ENCODE peak calls at places on chromosome 15, in nine cellular contexts. T is dorsolateral prefrontal cortex, E is neural progenitor cell, M is PC-9, N is tibial nerve, C is spleen, S is sigmoid colon, D is psoas muscle, Z is WERI-Rb-1. J is an unnamed sample.

GRCh38 chr15:27797765-27798164 is 301.4 kb downstream of the OCA2 start:
- DNase-seq in T (no peak), E (no peak), M (no peak), N (no peak), C (no peak), S (no peak), D (peak; percentile 43), Z (no peak), J (peak; percentile 96)

GRCh38 chr15:43934480-43934879 is 107.7 kb downstream of the WDR76 start:
- DNase-seq in T (no peak), E (no peak), M (no peak), N (no peak), C (no peak), S (no peak), D (no peak), Z (no peak), J (no peak)

GRCh38 chr15:43190178-43190577 is 5.0 kb downstream of the CCNDBP1 start:
- DNase-seq in T (no peak), E (no peak), M (no peak), N (no peak), C (no peak), S (no peak), D (peak; percentile 70), Z (no peak), J (peak; percentile 56)

GRCh38 chr15:29449136-29449535 is 179.5 kb upstream of the NSMCE3 start:
- DNase-seq in T (no peak), E (peak; percentile 65), M (no peak), N (no peak), C (no peak), S (no peak), D (no peak), Z (no peak), J (no peak)

GRCh38 chr15:93048759-93049161 is 40.3 kb downstream of the RGMA start:
- DNase-seq in T (peak; percentile 58), E (no peak), M (peak; percentile 43), N (no peak), C (no peak), S (peak; percentile 93), D (no peak), Z (no peak), J (peak; percentile 65)

GRCh38 chr15:55250392-55250791 is 39.2 kb downstream of the RAB27A start:
- DNase-seq in T (no peak), E (no peak), M (no peak), N (no peak), C (no peak), S (no peak), D (no peak), Z (no peak), J (no peak)

GRCh38 chr15:62886431-62887071 is 156.0 kb upstream of the TPM1 start:
- DNase-seq in T (no peak), E (peak; percentile 69), M (no peak), N (no peak), C (no peak), S (no peak), D (no peak), Z (no peak), J (no peak)

GRCh38 chr15:94168250-94168649 is 63.1 kb upstream of the MCTP2 start:
- DNase-seq in T (no peak), E (peak; percentile 11), M (no peak), N (no peak), C (no peak), S (no peak), D (no peak), Z (no peak), J (no peak)

GRCh38 chr15:81968691-81969090 is 77.1 kb downstream of the MEX3B start:
- DNase-seq in T (no peak), E (no peak), M (no peak), N (no peak), C (no peak), S (no peak), D (no peak), Z (no peak), J (no peak)

GRCh38 chr15:29616512-29616911 is 205.8 kb downstream of the TJP1 start:
- DNase-seq in T (no peak), E (no peak), M (no peak), N (no peak), C (no peak), S (no peak), D (no peak), Z (no peak), J (no peak)

DNA sequence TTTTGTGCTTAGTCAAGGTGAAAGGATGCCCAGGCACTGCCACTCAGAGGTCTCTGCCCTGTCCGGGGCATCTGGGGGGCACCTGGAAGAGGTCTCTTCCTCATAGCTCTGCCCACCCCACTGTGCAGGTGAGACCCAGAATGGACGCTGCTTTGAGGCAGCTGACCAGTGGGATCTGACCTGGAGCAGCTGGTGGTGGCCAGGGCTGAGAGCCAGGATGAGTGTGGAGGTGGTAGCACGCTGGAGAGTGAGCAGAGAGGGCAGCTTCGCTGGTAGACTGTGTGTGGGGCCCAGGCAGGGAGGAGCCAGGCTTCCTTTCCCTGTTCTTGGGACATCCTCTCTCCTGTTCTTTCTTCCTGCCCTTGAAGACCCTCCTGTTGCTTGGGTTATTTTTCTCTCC is 32.2 kb upstream of the PLA2G4E start:
- DNase-seq in T (no peak), E (no peak), M (no peak), N (no peak), C (no peak), S (no peak), D (no peak), Z (no peak), J (peak; percentile 64)
- H3K27ac ChIP-seq in T (no peak overlapping the region), E (no peak overlapping the region), M (no peak overlapping the region), N (no peak overlapping the region), C (no peak overlapping the region), S (no peak overlapping the region), D (peak overlapping the region; percentile 51), Z (no peak overlapping the region), J (peak overlapping the region; percentile 87)

GRCh38 chr15:65423977-65424679 is 1.4 kb upstream of the IGDCC4 start:
- DNase-seq in T (no peak), E (no peak), M (no peak), N (no peak), C (no peak), S (peak; percentile 27), D (no peak), Z (no peak), J (no peak)

GRCh38 chr15:65423150-65423976 is 616 bp upstream of the IGDCC4 start:
- DNase-seq in T (no peak), E (peak; percentile 43), M (no peak), N (no peak), C (no peak), S (peak; percentile 45), D (no peak), Z (peak; percentile 36), J (no peak)

GRCh38 chr15:65420975-65421359 is 1.8 kb downstream of the IGDCC4 start:
- DNase-seq in T (no peak), E (no peak), M (no peak), N (no peak), C (no peak), S (peak; percentile 56), D (no peak), Z (no peak), J (no peak)

GRCh38 chr15:65418596-65418995 is 4.2 kb downstream of the IGDCC4 start:
- DNase-seq in T (no peak), E (no peak), M (no peak), N (no peak), C (no peak), S (no peak), D (no peak), Z (no peak), J (no peak)

GRCh38 chr15:65421360-65422215 is 1.2 kb downstream of the IGDCC4 start:
- DNase-seq in T (peak; percentile 47), E (peak; percentile 99), M (no peak), N (no peak), C (no peak), S (peak; percentile 66), D (peak; percentile 85), Z (peak; percentile 99), J (peak; percentile 57)
- H3K27ac ChIP-seq in T (no peak overlapping the region), E (peak overlapping the region; percentile 92), M (no peak overlapping the region), N (no peak overlapping the region), C (no peak overlapping the region), S (peak overlapping the region; percentile 34), D (peak overlapping the region; percentile 90), Z (peak overlapping the region; percentile 98), J (no peak overlapping the region)

GRCh38 chr15:89002830-89003229 is 85.4 kb upstream of the ABHD2 start:
- DNase-seq in T (no peak), E (no peak), M (no peak), N (no peak), C (no peak), S (no peak), D (no peak), Z (no peak), J (no peak)

GRCh38 chr15:88998980-88999713 is 86.0 kb upstream of the MFGE8 start:
- DNase-seq in T (no peak), E (peak; percentile 55), M (no peak), N (no peak), C (no peak), S (no peak), D (no peak), Z (no peak), J (no peak)

GRCh38 chr15:89004726-89005030 is 83.6 kb upstream of the ABHD2 start:
- DNase-seq in T (no peak), E (no peak), M (no peak), N (no peak), C (no peak), S (no peak), D (no peak), Z (no peak), J (no peak)

GRCh38 chr15:89003865-89004725 is 84.2 kb upstream of the ABHD2 start:
- DNase-seq in T (no peak), E (peak; percentile 78), M (no peak), N (no peak), C (no peak), S (no peak), D (peak; percentile 69), Z (peak; percentile 72), J (peak; percentile 7)

DNA sequence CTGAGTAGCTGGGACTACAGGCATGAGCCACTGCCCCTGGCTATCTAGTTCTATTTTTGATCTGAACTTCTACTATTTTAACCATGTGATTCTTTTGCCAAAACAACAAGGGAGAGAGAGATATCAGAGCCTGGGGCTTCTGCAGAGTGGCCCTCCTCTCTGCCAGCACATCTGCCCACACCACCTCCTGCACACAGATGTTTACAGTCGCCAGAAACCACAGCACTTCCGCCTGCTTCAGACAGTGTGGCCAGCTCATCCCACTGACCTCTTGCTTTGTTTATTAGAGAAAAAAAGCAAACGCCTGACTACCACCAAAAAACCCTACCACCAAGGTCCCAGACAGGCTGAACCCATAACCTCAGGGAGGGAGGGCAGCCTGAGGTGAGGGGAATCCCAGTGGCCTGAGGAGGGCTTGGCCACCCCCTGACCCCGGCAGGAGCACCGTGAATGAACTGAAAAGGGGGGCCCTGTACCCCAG is 85.9 kb upstream of the ABHD2 start:
- DNase-seq in T (no peak), E (no peak), M (no peak), N (no peak), C (no peak), S (no peak), D (no peak), Z (no peak), J (no peak)
- H3K27ac ChIP-seq in T (no peak overlapping the region), E (no peak overlapping the region), M (no peak overlapping the region), N (no peak overlapping the region), C (no peak overlapping the region), S (no peak overlapping the region), D (no peak overlapping the region), Z (no peak overlapping the region), J (no peak overlapping the region)

DNA sequence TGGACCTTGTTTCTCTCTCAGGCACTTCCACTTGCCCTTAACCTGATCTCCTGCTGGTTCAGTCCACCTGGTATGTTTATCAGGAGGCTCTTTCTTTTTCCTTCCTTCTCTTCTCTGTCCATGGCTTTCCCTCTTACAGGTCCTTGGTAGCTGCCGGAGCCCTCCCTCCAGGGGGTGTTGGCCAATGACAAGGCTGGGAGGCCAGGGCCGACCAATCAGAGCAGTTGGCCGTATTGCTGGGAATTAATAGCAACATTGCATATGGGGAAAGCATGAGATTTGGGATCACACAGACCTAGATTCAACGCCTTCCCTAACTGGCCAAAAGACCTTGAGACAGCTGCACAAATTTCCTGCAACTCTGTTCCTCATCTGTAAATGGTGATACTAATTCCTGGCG is 62.4 kb downstream of the CEMIP start:
- DNase-seq in T (no peak), E (no peak), M (no peak), N (no peak), C (no peak), S (no peak), D (no peak), Z (no peak), J (no peak)
- H3K27ac ChIP-seq in T (no peak overlapping the region), E (no peak overlapping the region), M (peak overlapping the region; percentile 94), N (no peak overlapping the region), C (no peak overlapping the region), S (no peak overlapping the region), D (no peak overlapping the region), Z (no peak overlapping the region), J (no peak overlapping the region)

J was measured in thyroid gland.